ENCODE peak calls at places on chromosomes 13 and 19, in four cellular contexts. One of them, this sample, is unnamed.

GRCh38 chr13:26184791-26185250 is 37.3 kb downstream of the RNF6 start:
- DNase-seq in cardiac fibroblast: peak; percentile 84
- DNase-seq in NCI-H2029: peak; percentile 27
- DNase-seq in neural crest cell: peak; percentile 66
- DNase-seq in this sample: peak; percentile 27

GRCh38 chr13:35549481-35549880 is 73.0 kb upstream of the MAB21L1 start:
- DNase-seq in cardiac fibroblast: peak; percentile 74
- DNase-seq in NCI-H2029: no peak
- DNase-seq in neural crest cell: no peak
- DNase-seq in this sample: no peak

GRCh38 chr19:48918801-48919247 is 14.7 kb upstream of the DHDH start:
- DNase-seq in cardiac fibroblast: no peak
- DNase-seq in NCI-H2029: no peak
- DNase-seq in neural crest cell: peak; percentile 44
- DNase-seq in this sample: no peak

GRCh38 chr19:42563352-42564210 is 31.1 kb downstream of the CEACAM8 start:
- DNase-seq in cardiac fibroblast: peak; percentile 55
- DNase-seq in NCI-H2029: no peak
- DNase-seq in neural crest cell: peak; percentile 24
- DNase-seq in this sample: no peak

GRCh38 chr19:18649371-18650047 is 12.7 kb downstream of the KLHL26 start:
- DNase-seq in cardiac fibroblast: peak; percentile 59
- DNase-seq in NCI-H2029: no peak
- DNase-seq in neural crest cell: peak; percentile 34
- DNase-seq in this sample: no peak

GRCh38 chr13:75368167-75368566 is 113.8 kb downstream of the TBC1D4 start:
- DNase-seq in cardiac fibroblast: peak; percentile 92
- DNase-seq in NCI-H2029: no peak
- DNase-seq in neural crest cell: no peak
- DNase-seq in this sample: no peak

GRCh38 chr19:7421941-7422744 is 66.7 kb downstream of the PEX11G start:
- DNase-seq in cardiac fibroblast: no peak
- DNase-seq in NCI-H2029: no peak
- DNase-seq in neural crest cell: no peak
- DNase-seq in this sample: no peak

GRCh38 chr13:28819748-28820098 is 416 bp upstream of the MTUS2 start:
- DNase-seq in cardiac fibroblast: peak; percentile 36
- DNase-seq in NCI-H2029: peak; percentile 10
- DNase-seq in neural crest cell: peak; percentile 68
- DNase-seq in this sample: peak; percentile 81

GRCh38 chr13:32107474-32107873 is 75.9 kb downstream of the FRY start:
- DNase-seq in cardiac fibroblast: no peak
- DNase-seq in NCI-H2029: no peak
- DNase-seq in neural crest cell: no peak
- DNase-seq in this sample: no peak

GRCh38 chr19:31648347-31648746 is 299.1 kb upstream of the TSHZ3 start:
- DNase-seq in cardiac fibroblast: peak; percentile 5
- DNase-seq in NCI-H2029: no peak
- DNase-seq in neural crest cell: no peak
- DNase-seq in this sample: no peak

GRCh38 chr13:47337781-47338507 is 441.1 kb upstream of the HTR2A start:
- DNase-seq in cardiac fibroblast: peak; percentile 73
- DNase-seq in NCI-H2029: no peak
- DNase-seq in neural crest cell: no peak
- DNase-seq in this sample: no peak

GRCh38 chr19:46766569-46767317 is 20.5 kb upstream of the STRN4 start:
- DNase-seq in cardiac fibroblast: no peak
- DNase-seq in NCI-H2029: no peak
- DNase-seq in neural crest cell: peak; percentile 48
- DNase-seq in this sample: no peak

GRCh38 chr13:46665630-46666482 is 112.9 kb downstream of the LRCH1 start:
- DNase-seq in cardiac fibroblast: no peak
- DNase-seq in NCI-H2029: no peak
- DNase-seq in neural crest cell: no peak
- DNase-seq in this sample: no peak

GRCh38 chr13:28564030-28564429 is 69.1 kb upstream of the FLT1 start:
- DNase-seq in cardiac fibroblast: no peak
- DNase-seq in NCI-H2029: peak; percentile 59
- DNase-seq in neural crest cell: no peak
- DNase-seq in this sample: no peak

GRCh38 chr13:25939961-25940687 is 111.7 kb downstream of the SHISA2 start:
- DNase-seq in cardiac fibroblast: no peak
- DNase-seq in NCI-H2029: no peak
- DNase-seq in neural crest cell: no peak
- DNase-seq in this sample: no peak

GRCh38 chr19:11164879-11165406 is 9.4 kb upstream of the SPC24 start:
- DNase-seq in cardiac fibroblast: peak; percentile 99
- DNase-seq in NCI-H2029: no peak
- DNase-seq in neural crest cell: no peak
- DNase-seq in this sample: no peak

GRCh38 chr13:39281539-39282150 is 243.4 kb downstream of the NHLRC3 start:
- DNase-seq in cardiac fibroblast: peak; percentile 31
- DNase-seq in NCI-H2029: no peak
- DNase-seq in neural crest cell: no peak
- DNase-seq in this sample: no peak

GRCh38 chr13:72151241-72151640 is 284.2 kb upstream of the DACH1 start:
- DNase-seq in cardiac fibroblast: peak; percentile 21
- DNase-seq in NCI-H2029: no peak
- DNase-seq in neural crest cell: no peak
- DNase-seq in this sample: no peak

GRCh38 chr13:41465215-41465907 is 8.0 kb downstream of the RGCC start:
- DNase-seq in cardiac fibroblast: peak; percentile 62
- DNase-seq in NCI-H2029: no peak
- DNase-seq in neural crest cell: no peak
- DNase-seq in this sample: no peak

GRCh38 chr13:26971990-26972888 is 199.4 kb downstream of the USP12 start:
- DNase-seq in cardiac fibroblast: no peak
- DNase-seq in NCI-H2029: peak; percentile 77
- DNase-seq in neural crest cell: no peak
- DNase-seq in this sample: no peak

GRCh38 chr13:32846020-32846451 is 170.2 kb upstream of the KL start:
- DNase-seq in cardiac fibroblast: no peak
- DNase-seq in NCI-H2029: no peak
- DNase-seq in neural crest cell: no peak
- DNase-seq in this sample: no peak

GRCh38 chr13:52414963-52415362 is 9.0 kb upstream of the THSD1 start:
- DNase-seq in cardiac fibroblast: peak; percentile 52
- DNase-seq in NCI-H2029: no peak
- DNase-seq in neural crest cell: no peak
- DNase-seq in this sample: no peak

GRCh38 chr13:83620535-83621220 is 261.6 kb downstream of the SLITRK1 start:
- DNase-seq in cardiac fibroblast: peak; percentile 32
- DNase-seq in NCI-H2029: no peak
- DNase-seq in neural crest cell: no peak
- DNase-seq in this sample: no peak

GRCh38 chr19:44072543-44073401 is 813 bp downstream of the ZNF284 start:
- DNase-seq in cardiac fibroblast: peak; percentile 5
- DNase-seq in NCI-H2029: no peak
- DNase-seq in neural crest cell: no peak
- DNase-seq in this sample: no peak

GRCh38 chr19:40467007-40467565 is 285 bp downstream of the SPTBN4 start:
- DNase-seq in cardiac fibroblast: no peak
- DNase-seq in NCI-H2029: no peak
- DNase-seq in neural crest cell: no peak
- DNase-seq in this sample: no peak

GRCh38 chr13:30308548-30308947 is 1.2 kb upstream of the KATNAL1 start:
- DNase-seq in cardiac fibroblast: peak; percentile 84
- DNase-seq in NCI-H2029: no peak
- DNase-seq in neural crest cell: no peak
- DNase-seq in this sample: no peak

GRCh38 chr19:16249826-16250434 is 52.2 kb downstream of the AP1M1 start:
- DNase-seq in cardiac fibroblast: peak; percentile 43
- DNase-seq in NCI-H2029: no peak
- DNase-seq in neural crest cell: no peak
- DNase-seq in this sample: no peak

GRCh38 chr19:873084-874019 is 13.9 kb downstream of the CFD start:
- DNase-seq in cardiac fibroblast: peak; percentile 37
- DNase-seq in NCI-H2029: peak; percentile 25
- DNase-seq in neural crest cell: no peak
- DNase-seq in this sample: no peak

GRCh38 chr13:100573121-100573520 is 15.5 kb downstream of the GGACT start:
- DNase-seq in cardiac fibroblast: peak; percentile 87
- DNase-seq in NCI-H2029: peak; percentile 33
- DNase-seq in neural crest cell: peak; percentile 69
- DNase-seq in this sample: peak; percentile 20

GRCh38 chr19:15260939-15261338 is 28.7 kb upstream of the EPHX3 start:
- DNase-seq in cardiac fibroblast: peak; percentile 32
- DNase-seq in NCI-H2029: no peak
- DNase-seq in neural crest cell: no peak
- DNase-seq in this sample: no peak

GRCh38 chr13:60164490-60164889 is 762 bp upstream of the DIAPH3 start:
- DNase-seq in cardiac fibroblast: peak; percentile 47
- DNase-seq in NCI-H2029: no peak
- DNase-seq in neural crest cell: no peak
- DNase-seq in this sample: no peak

GRCh38 chr13:26220575-26220974 is 1.5 kb downstream of the RNF6 start:
- DNase-seq in cardiac fibroblast: peak; percentile 32
- DNase-seq in NCI-H2029: no peak
- DNase-seq in neural crest cell: no peak
- DNase-seq in this sample: no peak

GRCh38 chr13:100674363-100674847 is at the start of gene TMTC4:
- DNase-seq in cardiac fibroblast: no peak
- DNase-seq in NCI-H2029: no peak
- DNase-seq in neural crest cell: no peak
- DNase-seq in this sample: peak; percentile 27

GRCh38 chr19:29173896-29174295 is 39.1 kb downstream of the UQCRFS1 start:
- DNase-seq in cardiac fibroblast: no peak
- DNase-seq in NCI-H2029: no peak
- DNase-seq in neural crest cell: no peak
- DNase-seq in this sample: no peak

GRCh38 chr13:73171926-73172325 is 113.1 kb downstream of the KLF5 start:
- DNase-seq in cardiac fibroblast: peak; percentile 77
- DNase-seq in NCI-H2029: no peak
- DNase-seq in neural crest cell: no peak
- DNase-seq in this sample: no peak

GRCh38 chr13:73056054-73056962 is 2.5 kb upstream of the KLF5 start:
- DNase-seq in cardiac fibroblast: peak; percentile 88
- DNase-seq in NCI-H2029: no peak
- DNase-seq in neural crest cell: no peak
- DNase-seq in this sample: no peak

This sample was measured in progenitor cell of endocrine pancreas.